ENCODE peak calls at places on chromosomes 6 and 20, in six cellular contexts. One of them, this sample, is unnamed.

GRCh38 chr20:3739054-3739925 is 6.8 kb downstream of the HSPA12B start:
- ATAC-seq in A549: peak
- ATAC-seq in GM12878: no peak
- ATAC-seq in upper lobe of left lung: peak
- ATAC-seq in K562: no peak
- ATAC-seq in HepG2: peak
- ATAC-seq in this sample: peak

GRCh38 chr6:3808759-3809514 is 40.2 kb upstream of the FAM50B start:
- ATAC-seq in A549: peak
- ATAC-seq in GM12878: no peak
- ATAC-seq in upper lobe of left lung: peak
- ATAC-seq in K562: no peak
- ATAC-seq in HepG2: peak
- ATAC-seq in this sample: peak

GRCh38 chr20:44017211-44017610 is 102.6 kb downstream of the TOX2 start:
- ATAC-seq in A549: no peak
- ATAC-seq in GM12878: no peak
- ATAC-seq in upper lobe of left lung: no peak
- ATAC-seq in K562: no peak
- ATAC-seq in HepG2: no peak
- ATAC-seq in this sample: no peak

GRCh38 chr6:108630050-108630714 is 69.5 kb downstream of the FOXO3 start:
- ATAC-seq in A549: no peak
- ATAC-seq in GM12878: peak
- ATAC-seq in upper lobe of left lung: peak
- ATAC-seq in K562: peak
- ATAC-seq in HepG2: no peak
- ATAC-seq in this sample: no peak

GRCh38 chr20:25005220-25005619 is 12.7 kb upstream of the APMAP start:
- ATAC-seq in A549: peak
- ATAC-seq in GM12878: no peak
- ATAC-seq in upper lobe of left lung: peak
- ATAC-seq in K562: no peak
- ATAC-seq in HepG2: peak
- ATAC-seq in this sample: peak

GRCh38 chr6:84172080-84172479 is 55.4 kb downstream of the CEP162 start:
- ATAC-seq in A549: no peak
- ATAC-seq in GM12878: no peak
- ATAC-seq in upper lobe of left lung: no peak
- ATAC-seq in K562: no peak
- ATAC-seq in HepG2: peak
- ATAC-seq in this sample: no peak

GRCh38 chr6:42281570-42281969 is 63.9 kb upstream of the MRPS10 start:
- ATAC-seq in A549: no peak
- ATAC-seq in GM12878: no peak
- ATAC-seq in upper lobe of left lung: peak
- ATAC-seq in K562: no peak
- ATAC-seq in HepG2: no peak
- ATAC-seq in this sample: no peak

GRCh38 chr6:17470953-17471335 is 77.5 kb downstream of the CAP2 start:
- ATAC-seq in A549: peak
- ATAC-seq in GM12878: no peak
- ATAC-seq in upper lobe of left lung: peak
- ATAC-seq in K562: no peak
- ATAC-seq in HepG2: no peak
- ATAC-seq in this sample: peak

GRCh38 chr20:11918280-11918952 is 723 bp downstream of the BTBD3 start:
- ATAC-seq in A549: no peak
- ATAC-seq in GM12878: no peak
- ATAC-seq in upper lobe of left lung: no peak
- ATAC-seq in K562: no peak
- ATAC-seq in HepG2: no peak
- ATAC-seq in this sample: no peak

GRCh38 chr20:6519556-6519955 is 247.9 kb upstream of the BMP2 start:
- ATAC-seq in A549: no peak
- ATAC-seq in GM12878: no peak
- ATAC-seq in upper lobe of left lung: no peak
- ATAC-seq in K562: no peak
- ATAC-seq in HepG2: no peak
- ATAC-seq in this sample: no peak

GRCh38 chr6:63560806-63561672 is 11.2 kb upstream of the LOC128125822 start:
- ATAC-seq in A549: peak
- ATAC-seq in GM12878: no peak
- ATAC-seq in upper lobe of left lung: peak
- ATAC-seq in K562: no peak
- ATAC-seq in HepG2: peak
- ATAC-seq in this sample: no peak

GRCh38 chr6:155543141-155543870 is 87.7 kb upstream of the NOX3 start:
- ATAC-seq in A549: no peak
- ATAC-seq in GM12878: no peak
- ATAC-seq in upper lobe of left lung: no peak
- ATAC-seq in K562: no peak
- ATAC-seq in HepG2: no peak
- ATAC-seq in this sample: no peak

GRCh38 chr6:122825180-122825579 is 36.1 kb downstream of the SMPDL3A start:
- ATAC-seq in A549: no peak
- ATAC-seq in GM12878: no peak
- ATAC-seq in upper lobe of left lung: no peak
- ATAC-seq in K562: no peak
- ATAC-seq in HepG2: no peak
- ATAC-seq in this sample: no peak

GRCh38 chr6:156691018-156691417 is 86.2 kb upstream of the ARID1B start:
- ATAC-seq in A549: no peak
- ATAC-seq in GM12878: peak
- ATAC-seq in upper lobe of left lung: no peak
- ATAC-seq in K562: no peak
- ATAC-seq in HepG2: no peak
- ATAC-seq in this sample: no peak

GRCh38 chr6:130176378-130176777 is 46.4 kb downstream of the SAMD3 start:
- ATAC-seq in A549: no peak
- ATAC-seq in GM12878: no peak
- ATAC-seq in upper lobe of left lung: no peak
- ATAC-seq in K562: no peak
- ATAC-seq in HepG2: no peak
- ATAC-seq in this sample: no peak

GRCh38 chr20:44714701-44715494 is at the start of gene CCN5:
- ATAC-seq in A549: peak
- ATAC-seq in GM12878: no peak
- ATAC-seq in upper lobe of left lung: peak
- ATAC-seq in K562: peak
- ATAC-seq in HepG2: peak
- ATAC-seq in this sample: peak

GRCh38 chr20:9225879-9226278 is 157.0 kb downstream of the PLCB4 start:
- ATAC-seq in A549: no peak
- ATAC-seq in GM12878: no peak
- ATAC-seq in upper lobe of left lung: no peak
- ATAC-seq in K562: no peak
- ATAC-seq in HepG2: no peak
- ATAC-seq in this sample: peak

GRCh38 chr6:85673198-85674139 is 30.8 kb upstream of the SYNCRIP start:
- ATAC-seq in A549: peak
- ATAC-seq in GM12878: no peak
- ATAC-seq in upper lobe of left lung: no peak
- ATAC-seq in K562: peak
- ATAC-seq in HepG2: peak
- ATAC-seq in this sample: no peak

GRCh38 chr6:126811307-126811706 is 307.2 kb upstream of the RSPO3 start:
- ATAC-seq in A549: no peak
- ATAC-seq in GM12878: no peak
- ATAC-seq in upper lobe of left lung: no peak
- ATAC-seq in K562: no peak
- ATAC-seq in HepG2: no peak
- ATAC-seq in this sample: peak

GRCh38 chr6:109229536-109229935 is 134.2 kb downstream of the CEP57L1 start:
- ATAC-seq in A549: peak
- ATAC-seq in GM12878: no peak
- ATAC-seq in upper lobe of left lung: peak
- ATAC-seq in K562: peak
- ATAC-seq in HepG2: no peak
- ATAC-seq in this sample: no peak

GRCh38 chr6:125844989-125845388 is 54.2 kb downstream of the NCOA7 start:
- ATAC-seq in A549: peak
- ATAC-seq in GM12878: no peak
- ATAC-seq in upper lobe of left lung: no peak
- ATAC-seq in K562: peak
- ATAC-seq in HepG2: no peak
- ATAC-seq in this sample: no peak

DNA sequence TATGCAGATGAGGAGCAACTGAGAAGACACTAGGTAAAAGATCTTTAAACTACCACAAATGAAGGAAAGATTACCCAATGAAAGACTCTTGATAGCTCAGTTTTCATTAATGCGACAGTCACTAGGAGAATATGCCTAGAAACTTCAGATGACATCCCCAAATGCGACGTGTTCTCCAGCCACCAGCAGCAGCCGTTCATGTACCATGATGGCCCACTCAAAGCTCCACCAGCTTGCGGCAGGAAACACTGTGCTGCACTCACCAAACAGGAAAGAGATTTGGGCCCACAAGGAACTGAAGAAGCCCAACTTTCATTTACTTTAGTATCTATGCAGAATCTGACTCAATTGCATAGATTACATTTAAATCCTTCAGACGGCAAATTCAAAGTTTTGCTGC is 7.5 kb downstream of the DIDO1 start:
- ATAC-seq in A549: no peak
- ATAC-seq in GM12878: peak
- ATAC-seq in upper lobe of left lung: no peak
- ATAC-seq in K562: no peak
- ATAC-seq in HepG2: no peak
- ATAC-seq in this sample: no peak
- TF ChIP-seq EP300 in A549: no peak
- TF ChIP-seq EP300 in GM12878: no peak
- TF ChIP-seq EP300 in upper lobe of left lung: no peak
- TF ChIP-seq EP300 in K562: no peak
- TF ChIP-seq EP300 in HepG2: no peak
- TF ChIP-seq EP300 in this sample: no peak

DNA sequence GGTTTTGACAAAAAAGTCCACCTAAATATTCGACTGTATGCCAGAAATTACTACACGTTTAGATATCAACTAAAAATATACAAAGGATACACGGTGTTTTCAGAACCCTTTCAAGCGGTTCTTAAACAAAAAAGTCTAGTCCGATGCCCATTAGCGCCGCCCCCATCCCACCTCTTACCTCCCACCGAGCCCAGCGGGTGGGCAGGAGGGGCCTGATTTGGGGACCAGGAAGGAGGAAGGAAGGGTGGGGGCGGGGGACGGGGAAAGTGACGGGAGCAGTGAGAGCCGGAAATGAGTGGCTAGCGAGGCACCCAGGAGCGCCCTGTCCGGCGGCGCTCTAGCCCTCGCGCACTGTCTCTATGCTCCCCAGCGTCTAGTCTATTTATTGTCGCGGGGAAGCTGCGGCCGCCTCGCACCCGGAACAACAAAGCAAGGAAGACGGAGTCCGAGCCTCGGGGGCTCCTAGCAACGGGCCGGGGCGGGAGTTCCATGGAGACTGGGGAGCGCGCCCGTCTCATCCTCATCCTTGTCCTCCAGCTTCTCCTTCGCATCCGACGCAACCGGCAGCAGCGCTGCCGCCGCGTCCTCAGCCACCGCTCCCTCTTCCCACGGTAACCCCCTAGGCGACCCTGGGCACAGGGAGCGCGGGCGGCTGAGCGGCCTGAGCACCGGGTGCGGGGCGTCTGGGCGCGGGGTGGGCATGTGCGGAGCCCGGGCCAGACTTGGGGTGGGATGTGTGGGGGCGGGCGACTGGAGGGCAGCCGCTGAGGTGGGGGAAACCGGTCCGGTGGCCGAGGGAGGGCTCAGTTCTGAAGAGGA is at the start of gene TBPL1:
- ATAC-seq in A549: peak
- ATAC-seq in GM12878: peak
- ATAC-seq in upper lobe of left lung: peak
- ATAC-seq in K562: peak
- ATAC-seq in HepG2: peak
- ATAC-seq in this sample: peak
- TF ChIP-seq POLR2A in A549: peak
- TF ChIP-seq POLR2A in GM12878: peak
- TF ChIP-seq POLR2A in upper lobe of left lung: peak
- TF ChIP-seq POLR2A in K562: peak
- TF ChIP-seq POLR2A in HepG2: peak
- TF ChIP-seq POLR2A in this sample: peak

GRCh38 chr6:52403086-52403485 is 17.1 kb upstream of the EFHC1 start:
- ATAC-seq in A549: no peak
- ATAC-seq in GM12878: no peak
- ATAC-seq in upper lobe of left lung: no peak
- ATAC-seq in K562: no peak
- ATAC-seq in HepG2: no peak
- ATAC-seq in this sample: no peak

GRCh38 chr6:52405243-52405642 is 14.9 kb upstream of the EFHC1 start:
- ATAC-seq in A549: no peak
- ATAC-seq in GM12878: no peak
- ATAC-seq in upper lobe of left lung: no peak
- ATAC-seq in K562: no peak
- ATAC-seq in HepG2: no peak
- ATAC-seq in this sample: no peak

GRCh38 chr6:52403627-52404026 is 16.5 kb upstream of the EFHC1 start:
- ATAC-seq in A549: no peak
- ATAC-seq in GM12878: no peak
- ATAC-seq in upper lobe of left lung: no peak
- ATAC-seq in K562: no peak
- ATAC-seq in HepG2: no peak
- ATAC-seq in this sample: peak

GRCh38 chr6:52399511-52400315 is 20.4 kb upstream of the EFHC1 start:
- ATAC-seq in A549: peak
- ATAC-seq in GM12878: peak
- ATAC-seq in upper lobe of left lung: no peak
- ATAC-seq in K562: peak
- ATAC-seq in HepG2: peak
- ATAC-seq in this sample: no peak

GRCh38 chr6:52400316-52401041 is 19.7 kb upstream of the EFHC1 start:
- ATAC-seq in A549: no peak
- ATAC-seq in GM12878: no peak
- ATAC-seq in upper lobe of left lung: no peak
- ATAC-seq in K562: no peak
- ATAC-seq in HepG2: peak
- ATAC-seq in this sample: no peak
- H3K27ac ChIP-seq in A549: no peak
- H3K27ac ChIP-seq in GM12878: no peak
- H3K27ac ChIP-seq in upper lobe of left lung: no peak
- H3K27ac ChIP-seq in K562: no peak
- H3K27ac ChIP-seq in HepG2: peak
- H3K27ac ChIP-seq in this sample: no peak

GRCh38 chr6:80004199-80005072 is at the start of gene TTK:
- ATAC-seq in A549: peak
- ATAC-seq in GM12878: peak
- ATAC-seq in upper lobe of left lung: peak
- ATAC-seq in K562: peak
- ATAC-seq in HepG2: peak
- ATAC-seq in this sample: peak
- TF ChIP-seq EP300 in A549: no peak
- TF ChIP-seq EP300 in GM12878: peak
- TF ChIP-seq EP300 in upper lobe of left lung: no peak
- TF ChIP-seq EP300 in K562: no peak
- TF ChIP-seq EP300 in HepG2: no peak
- TF ChIP-seq EP300 in this sample: no peak

GRCh38 chr6:48281217-48281616 is 170.2 kb upstream of the PTCHD4 start:
- ATAC-seq in A549: no peak
- ATAC-seq in GM12878: no peak
- ATAC-seq in upper lobe of left lung: no peak
- ATAC-seq in K562: no peak
- ATAC-seq in HepG2: no peak
- ATAC-seq in this sample: no peak
- TF ChIP-seq POLR2A in A549: no peak
- TF ChIP-seq POLR2A in GM12878: no peak
- TF ChIP-seq POLR2A in upper lobe of left lung: no peak
- TF ChIP-seq POLR2A in K562: no peak
- TF ChIP-seq POLR2A in HepG2: no peak
- TF ChIP-seq POLR2A in this sample: no peak